ENCODE peak calls at places on chromosome 22, in six cellular contexts. One of them, this sample, is unnamed.

GRCh38 chr22:24303007-24303406 is 32.4 kb downstream of the SPECC1L start:
- DNase-seq in ELR: no peak
- DNase-seq in NCI-H774: no peak
- DNase-seq in Calu3: peak
- DNase-seq in RWPE1: no peak
- DNase-seq in psoas muscle: no peak
- DNase-seq in this sample: no peak

GRCh38 chr22:20569059-20570058 is 61.9 kb downstream of the MED15 start:
- DNase-seq in NCI-H774: no peak
- DNase-seq in ELR: peak
- DNase-seq in RWPE1: peak
- DNase-seq in psoas muscle: peak
- DNase-seq in Calu3: peak
- DNase-seq in this sample: peak

GRCh38 chr22:48346311-48346710 is 1481.4 kb downstream of the BRD1 start:
- DNase-seq in Calu3: no peak
- DNase-seq in ELR: no peak
- DNase-seq in psoas muscle: no peak
- DNase-seq in RWPE1: no peak
- DNase-seq in NCI-H774: no peak
- DNase-seq in this sample: no peak

GRCh38 chr22:37021710-37022482 is 2.4 kb downstream of the MPST start:
- DNase-seq in ELR: peak
- DNase-seq in NCI-H774: no peak
- DNase-seq in RWPE1: no peak
- DNase-seq in Calu3: peak
- DNase-seq in psoas muscle: peak
- DNase-seq in this sample: no peak

GRCh38 chr22:36873614-36874308 is 13.0 kb downstream of the NCF4 start:
- DNase-seq in NCI-H774: no peak
- DNase-seq in ELR: peak
- DNase-seq in Calu3: peak
- DNase-seq in psoas muscle: peak
- DNase-seq in RWPE1: peak
- DNase-seq in this sample: peak

GRCh38 chr22:37627545-37627944 is 11.9 kb upstream of the SH3BP1 start:
- DNase-seq in NCI-H774: no peak
- DNase-seq in psoas muscle: no peak
- DNase-seq in Calu3: no peak
- DNase-seq in RWPE1: no peak
- DNase-seq in ELR: no peak
- DNase-seq in this sample: no peak

GRCh38 chr22:50423956-50424355 is 50.9 kb downstream of the SBF1 start:
- DNase-seq in NCI-H774: no peak
- DNase-seq in Calu3: no peak
- DNase-seq in psoas muscle: no peak
- DNase-seq in ELR: no peak
- DNase-seq in RWPE1: no peak
- DNase-seq in this sample: no peak

GRCh38 chr22:19974233-19974861 is 32.7 kb upstream of the TXNRD2 start:
- DNase-seq in RWPE1: no peak
- DNase-seq in psoas muscle: no peak
- DNase-seq in Calu3: peak
- DNase-seq in ELR: peak
- DNase-seq in NCI-H774: peak
- DNase-seq in this sample: peak

GRCh38 chr22:46349681-46350080 is 14.2 kb downstream of the TRMU start:
- DNase-seq in ELR: no peak
- DNase-seq in Calu3: no peak
- DNase-seq in RWPE1: no peak
- DNase-seq in psoas muscle: no peak
- DNase-seq in NCI-H774: no peak
- DNase-seq in this sample: no peak